ENCODE peak calls at places on chromosomes 1 and 21, in four cellular contexts. One of them, this sample, is unnamed.

GRCh38 chr1:91885331-91885715 is 628 bp downstream of the TGFBR3 start:
- DNase-seq in transverse colon: peak
- DNase-seq in ovary: peak
- DNase-seq in adrenal gland: peak
- DNase-seq in this sample: no peak

GRCh38 chr1:19723874-19724273 is 59.2 kb downstream of the HTR6 start:
- DNase-seq in transverse colon: no peak
- DNase-seq in ovary: no peak
- DNase-seq in adrenal gland: no peak
- DNase-seq in this sample: no peak

GRCh38 chr1:184840596-184840995 is 85.9 kb upstream of the EDEM3 start:
- DNase-seq in transverse colon: no peak
- DNase-seq in ovary: no peak
- DNase-seq in adrenal gland: no peak
- DNase-seq in this sample: no peak

GRCh38 chr21:21436012-21436545 is 437.9 kb downstream of the NCAM2 start:
- DNase-seq in transverse colon: no peak
- DNase-seq in ovary: no peak
- DNase-seq in adrenal gland: no peak
- DNase-seq in this sample: no peak

GRCh38 chr1:231937013-231937754 is 310.6 kb downstream of the DISC1 start:
- DNase-seq in transverse colon: no peak
- DNase-seq in ovary: no peak
- DNase-seq in adrenal gland: peak
- DNase-seq in this sample: no peak

GRCh38 chr1:31523769-31524168 is 52.5 kb upstream of the TINAGL1 start:
- DNase-seq in transverse colon: peak
- DNase-seq in ovary: no peak
- DNase-seq in adrenal gland: peak
- DNase-seq in this sample: no peak

GRCh38 chr1:178513278-178513983 is 522 bp downstream of the TEX35 start:
- DNase-seq in transverse colon: peak
- DNase-seq in ovary: no peak
- DNase-seq in adrenal gland: no peak
- DNase-seq in this sample: no peak

GRCh38 chr1:177274687-177275211 is 104.0 kb downstream of the BRINP2 start:
- DNase-seq in transverse colon: no peak
- DNase-seq in ovary: peak
- DNase-seq in adrenal gland: peak
- DNase-seq in this sample: no peak

GRCh38 chr1:39268112-39268581 is 63.7 kb downstream of the MACF1 start:
- DNase-seq in transverse colon: peak
- DNase-seq in ovary: peak
- DNase-seq in adrenal gland: peak
- DNase-seq in this sample: no peak

GRCh38 chr21:44734026-44734745 is 22.8 kb upstream of the TSPEAR start:
- DNase-seq in transverse colon: no peak
- DNase-seq in ovary: no peak
- DNase-seq in adrenal gland: no peak
- DNase-seq in this sample: no peak

GRCh38 chr1:245688536-245689453 is 534.0 kb downstream of the KIF26B start:
- DNase-seq in transverse colon: no peak
- DNase-seq in ovary: no peak
- DNase-seq in adrenal gland: no peak
- DNase-seq in this sample: no peak

GRCh38 chr1:214205053-214205452 is 75.9 kb upstream of the SMYD2 start:
- DNase-seq in transverse colon: no peak
- DNase-seq in ovary: no peak
- DNase-seq in adrenal gland: no peak
- DNase-seq in this sample: no peak

GRCh38 chr1:153260980-153261792 is 1.7 kb downstream of the LORICRIN start:
- DNase-seq in transverse colon: no peak
- DNase-seq in ovary: peak
- DNase-seq in adrenal gland: no peak
- DNase-seq in this sample: no peak

GRCh38 chr1:172446547-172446946 is 2.7 kb upstream of the PIGC start:
- DNase-seq in transverse colon: no peak
- DNase-seq in ovary: no peak
- DNase-seq in adrenal gland: no peak
- DNase-seq in this sample: no peak

GRCh38 chr21:38984982-38985422 is 179.3 kb downstream of the ETS2 start:
- DNase-seq in transverse colon: no peak
- DNase-seq in ovary: no peak
- DNase-seq in adrenal gland: peak
- DNase-seq in this sample: no peak

GRCh38 chr1:28646040-28646439 is 2.4 kb upstream of the RNU11 start:
- DNase-seq in transverse colon: no peak
- DNase-seq in ovary: no peak
- DNase-seq in adrenal gland: no peak
- DNase-seq in this sample: no peak

GRCh38 chr1:43822040-43822439 is 111.6 kb upstream of the ARTN start:
- DNase-seq in transverse colon: no peak
- DNase-seq in ovary: no peak
- DNase-seq in adrenal gland: peak
- DNase-seq in this sample: no peak

GRCh38 chr1:109116286-109116685 is 2.4 kb downstream of the ELAPOR1 start:
- DNase-seq in transverse colon: no peak
- DNase-seq in ovary: no peak
- DNase-seq in adrenal gland: no peak
- DNase-seq in this sample: no peak

GRCh38 chr1:214842856-214843255 is 239.7 kb upstream of the KCNK2 start:
- DNase-seq in transverse colon: no peak
- DNase-seq in ovary: no peak
- DNase-seq in adrenal gland: no peak
- DNase-seq in this sample: no peak

GRCh38 chr1:193031431-193031830 is 27.7 kb downstream of the UCHL5 start:
- DNase-seq in transverse colon: no peak
- DNase-seq in ovary: no peak
- DNase-seq in adrenal gland: no peak
- DNase-seq in this sample: no peak

GRCh38 chr1:117719004-117719403 is 113.2 kb downstream of the TENT5C start:
- DNase-seq in transverse colon: no peak
- DNase-seq in ovary: no peak
- DNase-seq in adrenal gland: no peak
- DNase-seq in this sample: no peak

GRCh38 chr1:43994794-43995790 is 3.7 kb downstream of the CCDC24 start:
- DNase-seq in transverse colon: peak
- DNase-seq in ovary: no peak
- DNase-seq in adrenal gland: no peak
- DNase-seq in this sample: no peak

GRCh38 chr1:40064797-40065492 is 24.4 kb downstream of the CAP1 start:
- DNase-seq in transverse colon: peak
- DNase-seq in ovary: no peak
- DNase-seq in adrenal gland: no peak
- DNase-seq in this sample: no peak

GRCh38 chr1:15803380-15803779 is 4.1 kb downstream of the UQCRHL start:
- DNase-seq in transverse colon: no peak
- DNase-seq in ovary: peak
- DNase-seq in adrenal gland: no peak
- DNase-seq in this sample: no peak

GRCh38 chr1:156931553-156931952 is 11.1 kb downstream of the LRRC71 start:
- DNase-seq in transverse colon: no peak
- DNase-seq in ovary: no peak
- DNase-seq in adrenal gland: no peak
- DNase-seq in this sample: no peak

GRCh38 chr1:181485276-181486097 is 2.2 kb downstream of the CACNA1E start:
- DNase-seq in transverse colon: no peak
- DNase-seq in ovary: no peak
- DNase-seq in adrenal gland: no peak
- DNase-seq in this sample: no peak

GRCh38 chr1:82549851-82550250 is 749.1 kb downstream of the ADGRL2 start:
- DNase-seq in transverse colon: no peak
- DNase-seq in ovary: no peak
- DNase-seq in adrenal gland: no peak
- DNase-seq in this sample: no peak

GRCh38 chr1:226038661-226039060 is 23.9 kb upstream of the H3-3A start:
- DNase-seq in transverse colon: no peak
- DNase-seq in ovary: no peak
- DNase-seq in adrenal gland: no peak
- DNase-seq in this sample: no peak
- H3K27ac ChIP-seq in transverse colon: peak
- H3K27ac ChIP-seq in ovary: no peak
- H3K27ac ChIP-seq in adrenal gland: no peak
- H3K27ac ChIP-seq in this sample: no peak

GRCh38 chr1:218284917-218285635 is at the start of gene RRP15:
- DNase-seq in transverse colon: peak
- DNase-seq in ovary: peak
- DNase-seq in adrenal gland: peak
- DNase-seq in this sample: peak
- TF ChIP-seq POLR2A in transverse colon: peak
- TF ChIP-seq POLR2A in ovary: no peak
- TF ChIP-seq POLR2A in adrenal gland: no peak
- TF ChIP-seq POLR2A in this sample: peak

GRCh38 chr1:33298623-33299277 is 22.1 kb downstream of the A3GALT2 start:
- DNase-seq in transverse colon: peak
- DNase-seq in ovary: peak
- DNase-seq in adrenal gland: peak
- DNase-seq in this sample: no peak

GRCh38 chr1:33301273-33301984 is 19.5 kb downstream of the A3GALT2 start:
- DNase-seq in transverse colon: no peak
- DNase-seq in ovary: no peak
- DNase-seq in adrenal gland: peak
- DNase-seq in this sample: no peak

GRCh38 chr1:33302325-33302724 is 18.6 kb downstream of the A3GALT2 start:
- DNase-seq in transverse colon: no peak
- DNase-seq in ovary: no peak
- DNase-seq in adrenal gland: no peak
- DNase-seq in this sample: no peak

GRCh38 chr1:33299461-33300155 is 21.3 kb downstream of the A3GALT2 start:
- DNase-seq in transverse colon: no peak
- DNase-seq in ovary: no peak
- DNase-seq in adrenal gland: no peak
- DNase-seq in this sample: no peak

DNA sequence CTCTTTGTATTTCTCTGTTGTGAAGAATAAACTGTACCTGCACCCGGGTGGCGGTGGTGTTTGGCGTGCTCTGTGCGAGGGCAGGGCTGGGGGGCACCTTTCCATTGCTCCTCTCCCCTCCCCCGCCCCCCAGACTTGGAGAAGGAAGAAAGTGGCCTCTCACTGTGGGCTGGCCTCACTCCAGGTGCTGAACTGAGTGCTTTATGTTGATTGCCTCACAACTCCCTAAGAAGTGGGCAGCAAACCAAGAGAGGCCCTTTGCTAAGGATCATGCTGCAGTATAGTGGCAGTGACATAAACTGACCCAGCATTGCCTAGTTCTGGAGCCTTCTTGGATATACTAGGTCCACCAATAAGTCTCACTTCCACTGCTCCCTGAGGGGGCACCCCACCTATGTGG is 20.2 kb downstream of the A3GALT2 start:
- DNase-seq in transverse colon: peak
- DNase-seq in ovary: peak
- DNase-seq in adrenal gland: peak
- DNase-seq in this sample: no peak
- H3K27ac ChIP-seq in transverse colon: no peak
- H3K27ac ChIP-seq in ovary: no peak
- H3K27ac ChIP-seq in adrenal gland: no peak
- H3K27ac ChIP-seq in this sample: peak

GRCh38 chr1:23691499-23692307 is at the start of gene RPL11:
- DNase-seq in transverse colon: peak
- DNase-seq in ovary: peak
- DNase-seq in adrenal gland: peak
- DNase-seq in this sample: peak
- TF ChIP-seq POLR2A in transverse colon: peak
- TF ChIP-seq POLR2A in ovary: peak
- TF ChIP-seq POLR2A in adrenal gland: peak
- TF ChIP-seq POLR2A in this sample: peak

GRCh38 chr21:42115136-42115683 is 44.1 kb downstream of the UMODL1 start:
- DNase-seq in transverse colon: no peak
- DNase-seq in ovary: no peak
- DNase-seq in adrenal gland: no peak
- DNase-seq in this sample: no peak
- H3K27ac ChIP-seq in transverse colon: no peak
- H3K27ac ChIP-seq in ovary: no peak
- H3K27ac ChIP-seq in adrenal gland: no peak
- H3K27ac ChIP-seq in this sample: no peak

GRCh38 chr21:32520885-32521735 is 64.2 kb downstream of the TCP10L start:
- DNase-seq in transverse colon: peak
- DNase-seq in ovary: peak
- DNase-seq in adrenal gland: peak
- DNase-seq in this sample: no peak
- TF ChIP-seq POLR2A in transverse colon: no peak
- TF ChIP-seq POLR2A in ovary: no peak
- TF ChIP-seq POLR2A in adrenal gland: no peak
- TF ChIP-seq POLR2A in this sample: no peak

GRCh38 chr1:29974345-29974744 is 738.0 kb downstream of the PTPRU start:
- DNase-seq in transverse colon: no peak
- DNase-seq in ovary: no peak
- DNase-seq in adrenal gland: no peak
- DNase-seq in this sample: no peak
- H3K27ac ChIP-seq in transverse colon: no peak
- H3K27ac ChIP-seq in ovary: no peak
- H3K27ac ChIP-seq in adrenal gland: no peak
- H3K27ac ChIP-seq in this sample: no peak

This sample was measured in esophagus squamous epithelium.